ENCODE peak calls at places on chromosomes 13 and 19, in five cellular contexts. One of them, this sample, is unnamed.

GRCh38 chr13:74158028-74158427 is 23.8 kb upstream of the KLF12 start:
- DNase-seq in heart left ventricle: peak; percentile 40
- DNase-seq in AG04450: peak; percentile 11
- DNase-seq in neural progenitor cell: peak; percentile 14
- DNase-seq in heart right ventricle: peak; percentile 10
- DNase-seq in this sample: no peak

GRCh38 chr13:44331912-44332840 is 41.4 kb upstream of the SERP2 start:
- DNase-seq in heart right ventricle: peak; percentile 64
- DNase-seq in heart left ventricle: peak; percentile 81
- DNase-seq in AG04450: peak; percentile 75
- DNase-seq in neural progenitor cell: peak; percentile 31
- DNase-seq in this sample: peak; percentile 26

GRCh38 chr19:57688011-57688763 is 6.4 kb downstream of the ZNF551 start:
- DNase-seq in AG04450: no peak
- DNase-seq in heart right ventricle: no peak
- DNase-seq in heart left ventricle: no peak
- DNase-seq in neural progenitor cell: no peak
- DNase-seq in this sample: no peak

GRCh38 chr13:20387441-20387971 is 138.2 kb downstream of the CRYL1 start:
- DNase-seq in AG04450: peak; percentile 2
- DNase-seq in neural progenitor cell: no peak
- DNase-seq in heart right ventricle: no peak
- DNase-seq in heart left ventricle: no peak
- DNase-seq in this sample: no peak

GRCh38 chr13:32723987-32724386 is 137.7 kb downstream of the PDS5B start:
- DNase-seq in heart left ventricle: no peak
- DNase-seq in AG04450: no peak
- DNase-seq in heart right ventricle: no peak
- DNase-seq in neural progenitor cell: no peak
- DNase-seq in this sample: no peak

GRCh38 chr19:42048992-42049391 is 21.0 kb downstream of the GRIK5 start:
- DNase-seq in AG04450: no peak
- DNase-seq in heart left ventricle: no peak
- DNase-seq in neural progenitor cell: no peak
- DNase-seq in heart right ventricle: no peak
- DNase-seq in this sample: no peak

GRCh38 chr19:6737873-6738725 is 719 bp upstream of the GPR108 start:
- DNase-seq in AG04450: peak; percentile 51
- DNase-seq in heart left ventricle: peak; percentile 97
- DNase-seq in neural progenitor cell: peak; percentile 77
- DNase-seq in heart right ventricle: peak; percentile 87
- DNase-seq in this sample: peak; percentile 76

GRCh38 chr13:112424098-112424497 is 47.9 kb downstream of the SPACA7 start:
- DNase-seq in neural progenitor cell: no peak
- DNase-seq in AG04450: no peak
- DNase-seq in heart right ventricle: no peak
- DNase-seq in heart left ventricle: no peak
- DNase-seq in this sample: no peak

GRCh38 chr19:2711175-2711936 is 8.9 kb upstream of the GNG7 start:
- DNase-seq in AG04450: peak; percentile 72
- DNase-seq in heart left ventricle: no peak
- DNase-seq in heart right ventricle: no peak
- DNase-seq in neural progenitor cell: no peak
- DNase-seq in this sample: no peak

GRCh38 chr19:9547870-9548269 is 9.4 kb upstream of the ZNF426 start:
- DNase-seq in heart left ventricle: no peak
- DNase-seq in neural progenitor cell: no peak
- DNase-seq in AG04450: no peak
- DNase-seq in heart right ventricle: no peak
- DNase-seq in this sample: no peak

DNA sequence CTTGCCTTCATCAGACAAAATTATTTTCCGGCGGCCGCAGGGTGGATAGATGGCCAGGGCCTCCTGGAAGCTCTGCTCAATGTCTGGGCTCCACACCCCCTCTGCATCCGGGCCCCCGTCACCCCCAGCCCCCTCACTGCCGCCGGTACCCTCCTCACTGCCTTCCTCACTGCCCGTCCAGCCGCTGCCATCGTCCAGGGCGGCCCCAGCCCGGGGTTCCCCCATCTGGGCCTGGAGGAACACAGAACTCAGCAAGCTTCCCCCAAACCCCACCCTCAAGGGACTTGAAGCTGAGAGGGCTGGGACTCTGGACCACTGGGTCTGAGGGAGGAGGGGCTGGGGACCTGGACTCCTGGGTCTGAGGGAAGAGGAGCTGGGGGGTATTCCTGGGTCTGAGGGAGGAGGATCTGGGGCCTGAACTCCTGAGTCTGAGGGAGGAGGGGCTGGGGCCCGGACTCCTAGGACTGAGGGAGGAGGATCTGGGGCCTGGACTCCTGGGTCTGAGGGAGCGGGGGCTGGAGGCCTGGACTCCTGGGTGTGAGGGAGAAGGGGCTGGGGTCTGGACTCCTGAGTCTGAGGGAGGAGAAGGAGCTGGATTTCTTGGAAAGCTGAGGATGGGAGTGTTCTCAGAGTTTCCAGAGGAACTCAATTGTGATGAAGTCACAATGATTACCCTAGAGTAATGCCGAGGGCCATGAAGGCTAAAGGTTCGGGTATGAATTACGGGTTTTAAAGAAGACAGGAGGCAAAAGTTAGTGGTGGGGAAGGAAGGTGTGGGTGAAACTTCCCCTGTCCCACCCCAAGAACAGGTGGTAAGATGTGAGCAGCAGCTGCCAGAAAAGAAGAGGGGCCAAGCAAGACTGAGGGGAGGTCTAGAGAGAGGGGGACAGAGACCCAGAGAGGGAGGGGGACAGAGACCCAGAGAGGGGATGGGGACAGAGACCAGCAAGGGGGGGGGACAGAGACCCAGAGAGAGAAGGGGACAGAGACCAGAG is 2.1 kb downstream of the TEAD2 start:
- DNase-seq in neural progenitor cell: no peak
- DNase-seq in heart left ventricle: no peak
- DNase-seq in AG04450: no peak
- DNase-seq in heart right ventricle: no peak
- DNase-seq in this sample: peak; percentile 50
- H3K4me3 ChIP-seq in neural progenitor cell: peak overlapping the region; percentile 76
- H3K4me3 ChIP-seq in heart left ventricle: no peak overlapping the region
- H3K4me3 ChIP-seq in AG04450: peak overlapping the region; percentile 92
- H3K4me3 ChIP-seq in heart right ventricle: no peak overlapping the region
- H3K4me3 ChIP-seq in this sample: no peak overlapping the region

GRCh38 chr19:50710612-50711011 is 9.0 kb downstream of the SHANK1 start:
- DNase-seq in neural progenitor cell: no peak
- DNase-seq in AG04450: no peak
- DNase-seq in heart left ventricle: no peak
- DNase-seq in heart right ventricle: no peak
- DNase-seq in this sample: no peak
- H3K27me3 ChIP-seq in neural progenitor cell: peaks cover 45% of the 10 kb centered on the region
- H3K27me3 ChIP-seq in AG04450: no peaks in the 10 kb centered on the region
- H3K27me3 ChIP-seq in heart left ventricle: no peaks in the 10 kb centered on the region
- H3K27me3 ChIP-seq in heart right ventricle: no peaks in the 10 kb centered on the region
- H3K27me3 ChIP-seq in this sample: peaks cover 1% of the 10 kb centered on the region

DNA sequence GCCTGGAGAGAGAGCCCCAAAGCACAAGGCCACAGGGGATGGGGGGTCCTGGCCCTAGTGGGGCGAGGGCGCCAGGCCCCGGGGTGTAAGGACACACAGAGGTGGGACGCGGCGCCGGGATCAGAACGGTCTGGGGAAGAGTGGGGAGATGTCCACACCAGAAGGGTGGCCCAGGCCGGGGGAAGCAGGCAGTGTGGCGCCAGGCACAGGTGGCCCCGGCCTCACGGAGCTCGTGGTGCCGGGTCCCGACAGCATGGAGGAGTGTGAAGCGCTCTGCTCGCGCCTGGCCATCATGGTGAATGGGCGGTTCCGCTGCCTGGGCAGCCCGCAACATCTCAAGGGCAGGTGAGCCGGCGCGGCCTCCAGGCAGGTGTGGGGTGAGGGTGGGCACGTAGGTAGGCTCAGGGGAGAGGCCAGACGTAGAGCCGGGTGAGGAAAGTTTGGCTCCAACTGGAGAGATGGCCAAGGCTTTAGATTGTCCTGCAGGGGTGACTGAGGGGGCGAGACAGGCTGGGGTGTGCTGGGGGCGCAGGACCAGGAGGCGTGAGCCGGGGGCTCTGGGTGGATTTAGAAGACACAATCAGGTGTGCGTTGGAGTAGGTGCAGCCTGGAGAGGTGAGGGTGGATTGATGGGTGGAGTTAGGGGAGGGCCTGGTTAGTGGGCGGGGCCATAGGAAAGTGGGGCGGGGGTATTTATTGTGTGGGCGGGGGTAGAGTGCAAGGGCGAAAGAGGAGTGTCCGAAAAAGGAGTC is 2.9 kb upstream of the ARHGAP45 start:
- DNase-seq in heart right ventricle: no peak
- DNase-seq in heart left ventricle: no peak
- DNase-seq in neural progenitor cell: no peak
- DNase-seq in AG04450: no peak
- DNase-seq in this sample: peak; percentile 94
- H3K4me3 ChIP-seq in heart right ventricle: no peak overlapping the region
- H3K4me3 ChIP-seq in heart left ventricle: no peak overlapping the region
- H3K4me3 ChIP-seq in neural progenitor cell: no peak overlapping the region
- H3K4me3 ChIP-seq in AG04450: no peak overlapping the region
- H3K4me3 ChIP-seq in this sample: peak overlapping the region; percentile 52

GRCh38 chr13:51624695-51625345 is 40.6 kb downstream of the WDFY2 start:
- DNase-seq in heart left ventricle: no peak
- DNase-seq in heart right ventricle: no peak
- DNase-seq in AG04450: no peak
- DNase-seq in neural progenitor cell: no peak
- DNase-seq in this sample: no peak
- H3K27me3 ChIP-seq in heart left ventricle: no peaks in the 10 kb centered on the region
- H3K27me3 ChIP-seq in heart right ventricle: no peaks in the 10 kb centered on the region
- H3K27me3 ChIP-seq in AG04450: no peaks in the 10 kb centered on the region
- H3K27me3 ChIP-seq in neural progenitor cell: no peaks in the 10 kb centered on the region
- H3K27me3 ChIP-seq in this sample: no peaks in the 10 kb centered on the region

DNA sequence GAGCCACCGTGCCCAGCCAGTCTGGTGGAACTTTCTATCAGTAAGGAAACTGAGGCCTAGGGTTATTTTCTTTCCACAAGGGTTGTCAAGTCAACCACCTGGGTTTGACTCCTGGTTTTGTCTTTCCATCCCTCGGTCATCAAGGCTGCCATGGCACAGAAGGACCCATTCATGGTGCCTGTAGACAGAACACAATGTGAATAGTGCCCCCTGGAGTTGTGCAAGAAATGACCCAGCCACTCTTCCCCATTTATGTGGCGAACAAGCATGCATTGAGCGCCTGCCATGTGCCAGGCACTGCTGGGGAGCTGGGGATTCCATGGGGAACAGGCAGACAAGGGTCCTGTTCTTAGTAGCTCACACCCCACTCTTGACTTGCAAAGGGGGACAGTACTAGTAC is 4.1 kb downstream of the SMARCA4 start:
- DNase-seq in heart right ventricle: no peak
- DNase-seq in heart left ventricle: no peak
- DNase-seq in AG04450: no peak
- DNase-seq in neural progenitor cell: no peak
- DNase-seq in this sample: peak; percentile 18
- H3K4me3 ChIP-seq in heart right ventricle: no peak overlapping the region
- H3K4me3 ChIP-seq in heart left ventricle: no peak overlapping the region
- H3K4me3 ChIP-seq in AG04450: no peak overlapping the region
- H3K4me3 ChIP-seq in neural progenitor cell: no peak overlapping the region
- H3K4me3 ChIP-seq in this sample: no peak overlapping the region

GRCh38 chr13:46846736-46847135 is 49.8 kb upstream of the ESD start:
- DNase-seq in heart left ventricle: no peak
- DNase-seq in neural progenitor cell: no peak
- DNase-seq in AG04450: no peak
- DNase-seq in heart right ventricle: no peak
- DNase-seq in this sample: no peak

GRCh38 chr13:46850214-46850613 is 46.6 kb downstream of the HTR2A start:
- DNase-seq in AG04450: no peak
- DNase-seq in heart left ventricle: no peak
- DNase-seq in neural progenitor cell: no peak
- DNase-seq in heart right ventricle: no peak
- DNase-seq in this sample: no peak

GRCh38 chr13:46855166-46855565 is 41.7 kb downstream of the HTR2A start:
- DNase-seq in heart left ventricle: no peak
- DNase-seq in heart right ventricle: no peak
- DNase-seq in AG04450: no peak
- DNase-seq in neural progenitor cell: no peak
- DNase-seq in this sample: no peak

GRCh38 chr13:46855664-46856063 is 41.2 kb downstream of the HTR2A start:
- DNase-seq in heart right ventricle: no peak
- DNase-seq in AG04450: no peak
- DNase-seq in neural progenitor cell: no peak
- DNase-seq in heart left ventricle: no peak
- DNase-seq in this sample: no peak

GRCh38 chr13:46852168-46852567 is 44.7 kb downstream of the HTR2A start:
- DNase-seq in heart right ventricle: no peak
- DNase-seq in heart left ventricle: no peak
- DNase-seq in AG04450: no peak
- DNase-seq in neural progenitor cell: no peak
- DNase-seq in this sample: no peak
- H3K27me3 ChIP-seq in heart right ventricle: no peaks in the 10 kb centered on the region
- H3K27me3 ChIP-seq in heart left ventricle: no peaks in the 10 kb centered on the region
- H3K27me3 ChIP-seq in AG04450: peaks cover 23% of the 10 kb centered on the region
- H3K27me3 ChIP-seq in neural progenitor cell: no peaks in the 10 kb centered on the region
- H3K27me3 ChIP-seq in this sample: no peaks in the 10 kb centered on the region

GRCh38 chr19:48443262-48443661 is 2.5 kb upstream of the GRWD1 start:
- DNase-seq in AG04450: no peak
- DNase-seq in heart right ventricle: no peak
- DNase-seq in heart left ventricle: no peak
- DNase-seq in neural progenitor cell: peak; percentile 26
- DNase-seq in this sample: peak; percentile 64

GRCh38 chr19:48444933-48445194 is 919 bp upstream of the GRWD1 start:
- DNase-seq in AG04450: no peak
- DNase-seq in heart right ventricle: no peak
- DNase-seq in neural progenitor cell: no peak
- DNase-seq in heart left ventricle: no peak
- DNase-seq in this sample: peak; percentile 41

GRCh38 chr19:48444129-48444932 is 1.5 kb upstream of the GRWD1 start:
- DNase-seq in heart left ventricle: no peak
- DNase-seq in heart right ventricle: no peak
- DNase-seq in neural progenitor cell: no peak
- DNase-seq in AG04450: no peak
- DNase-seq in this sample: peak; percentile 53

GRCh38 chr19:48442116-48443035 is 3.4 kb upstream of the GRWD1 start:
- DNase-seq in AG04450: no peak
- DNase-seq in heart left ventricle: no peak
- DNase-seq in neural progenitor cell: no peak
- DNase-seq in heart right ventricle: no peak
- DNase-seq in this sample: peak; percentile 75

GRCh38 chr19:48443731-48444128 is 2.1 kb upstream of the GRWD1 start:
- DNase-seq in AG04450: no peak
- DNase-seq in heart left ventricle: no peak
- DNase-seq in heart right ventricle: no peak
- DNase-seq in neural progenitor cell: no peak
- DNase-seq in this sample: peak; percentile 65
- H3K4me3 ChIP-seq in AG04450: peak overlapping the region; percentile 4
- H3K4me3 ChIP-seq in heart left ventricle: peak overlapping the region; percentile 83
- H3K4me3 ChIP-seq in heart right ventricle: peak overlapping the region; percentile 91
- H3K4me3 ChIP-seq in neural progenitor cell: peak overlapping the region; percentile 89
- H3K4me3 ChIP-seq in this sample: no peak overlapping the region

GRCh38 chr19:12994701-12995595 is at the start of gene NFIX:
- DNase-seq in heart right ventricle: peak; percentile 78
- DNase-seq in neural progenitor cell: peak; percentile 89
- DNase-seq in heart left ventricle: peak; percentile 82
- DNase-seq in AG04450: no peak
- DNase-seq in this sample: no peak
- H3K27me3 ChIP-seq in heart right ventricle: no peaks in the 10 kb centered on the region
- H3K27me3 ChIP-seq in neural progenitor cell: peaks cover 98% of the 10 kb centered on the region
- H3K27me3 ChIP-seq in heart left ventricle: no peaks in the 10 kb centered on the region
- H3K27me3 ChIP-seq in AG04450: no peaks in the 10 kb centered on the region
- H3K27me3 ChIP-seq in this sample: peaks cover 64% of the 10 kb centered on the region

This sample was measured in H7.